ENCODE peak calls at places on chromosomes 11 and 22, in eight cellular contexts. T is astrocyte of the cerebellum, G is HT-29, V is NCI-H1105, Z is cardiac fibroblast, D is occipital lobe, X is lower lobe of right lung, H is OCI-LY7. K is an unnamed sample.
A peak's percentile ranks its signal among the peaks of the same experiment; 100 is the strongest.

GRCh38 chr11:23143031-23143430 is 282.8 kb upstream of the CCDC179 start:
- DNase-seq in Z (no peak), X (no peak), T (no peak), D (no peak), H (no peak), V (no peak), G (no peak), K (peak; percentile 3)

GRCh38 chr11:59223177-59223576 is 10.4 kb upstream of the MPEG1 start:
- DNase-seq in H (no peak), X (no peak), T (no peak), Z (no peak), G (no peak), D (no peak), V (no peak), K (no peak)

GRCh38 chr11:87878373-87878779 is 296.9 kb downstream of the RAB38 start:
- DNase-seq in Z (peak; percentile 71), G (peak; percentile 73), D (no peak), T (peak; percentile 24), V (peak; percentile 36), X (no peak), H (peak; percentile 53), K (no peak)

GRCh38 chr11:256952-257737 is 20.4 kb downstream of the PSMD13 start:
- DNase-seq in T (no peak), D (no peak), V (no peak), Z (no peak), X (no peak), H (peak; percentile 67), G (no peak), K (no peak)

GRCh38 chr22:27655582-27656185 is 145.9 kb downstream of the MN1 start:
- DNase-seq in H (no peak), Z (no peak), D (no peak), X (no peak), V (no peak), T (no peak), G (no peak), K (no peak)

GRCh38 chr11:2817431-2817830 is 68.1 kb downstream of the CDKN1C start:
- DNase-seq in Z (no peak), V (no peak), H (no peak), D (no peak), T (no peak), G (no peak), X (no peak), K (no peak)

GRCh38 chr11:34558673-34559072 is 45.1 kb upstream of the ELF5 start:
- DNase-seq in Z (no peak), H (no peak), D (no peak), T (no peak), V (no peak), X (no peak), G (no peak), K (peak; percentile 63)

GRCh38 chr11:46559815-46560214 is 34.0 kb downstream of the AMBRA1 start:
- DNase-seq in X (no peak), G (peak; percentile 33), D (no peak), T (no peak), Z (no peak), V (no peak), H (no peak), K (no peak)

GRCh38 chr11:38332046-38332445 is 1734.0 kb upstream of the RAG2 start:
- DNase-seq in D (no peak), G (no peak), V (no peak), T (peak; percentile 4), Z (no peak), X (no peak), H (no peak), K (no peak)

GRCh38 chr11:60853469-60853950 is 2.2 kb downstream of the PTGDR2 start:
- DNase-seq in G (no peak), T (no peak), D (no peak), X (no peak), Z (no peak), V (no peak), H (no peak), K (no peak)

GRCh38 chr11:79237111-79237510 is 203.7 kb downstream of the TENM4 start:
- DNase-seq in X (no peak), T (no peak), H (no peak), V (no peak), D (no peak), Z (no peak), G (no peak), K (peak; percentile 70)

GRCh38 chr11:85680897-85681296 is 5.1 kb downstream of the CCDC89 start:
- DNase-seq in X (no peak), V (no peak), D (no peak), Z (no peak), T (no peak), H (no peak), G (no peak), K (no peak)

GRCh38 chr22:47593911-47594311 is 831.5 kb downstream of the TBC1D22A start:
- DNase-seq in Z (no peak), D (no peak), G (no peak), T (no peak), X (no peak), V (no peak), H (no peak), K (no peak)

GRCh38 chr11:279966-280761 is 2.0 kb downstream of the NLRP6 start:
- DNase-seq in G (peak; percentile 28), H (no peak), V (no peak), D (no peak), Z (peak; percentile 42), X (peak; percentile 60), T (no peak), K (no peak)

GRCh38 chr11:12800032-12800671 is 125.9 kb downstream of the TEAD1 start:
- DNase-seq in H (no peak), Z (peak; percentile 71), G (peak; percentile 94), T (no peak), V (peak; percentile 16), D (peak; percentile 19), X (no peak), K (peak; percentile 84)

GRCh38 chr11:9745411-9746211 is 81.7 kb downstream of the SWAP70 start:
- DNase-seq in Z (no peak), G (no peak), T (no peak), V (no peak), X (no peak), H (peak; percentile 74), D (no peak), K (no peak)

GRCh38 chr22:40721266-40721665 is 42.0 kb downstream of the MCHR1 start:
- DNase-seq in Z (no peak), G (no peak), T (no peak), D (no peak), V (no peak), X (no peak), H (no peak), K (no peak)

GRCh38 chr11:61949169-61950034 is 749 bp upstream of the BEST1 start:
- DNase-seq in T (peak; percentile 49), G (peak; percentile 36), V (peak; percentile 71), X (peak; percentile 77), D (peak; percentile 88), Z (peak; percentile 96), H (peak; percentile 71), K (peak; percentile 82)

GRCh38 chr11:13868710-13869403 is 93.7 kb upstream of the SPON1 start:
- DNase-seq in H (no peak), D (no peak), T (no peak), X (no peak), Z (no peak), V (no peak), G (no peak), K (no peak)

GRCh38 chr11:32033067-32033466 is 57.8 kb upstream of the RCN1 start:
- DNase-seq in H (no peak), T (no peak), D (no peak), G (no peak), Z (peak; percentile 11), V (no peak), X (no peak), K (no peak)

GRCh38 chr11:34840736-34841386 is 75.3 kb downstream of the APIP start:
- DNase-seq in D (no peak), X (no peak), Z (peak; percentile 52), T (no peak), V (no peak), G (peak; percentile 65), H (peak; percentile 67), K (no peak)

GRCh38 chr11:128904303-128904871 is 13.2 kb downstream of the KCNJ5 start:
- DNase-seq in G (no peak), H (no peak), D (peak; percentile 19), V (no peak), T (no peak), Z (no peak), X (no peak), K (no peak)

GRCh38 chr22:45553333-45554039 is 50.8 kb downstream of the FBLN1 start:
- DNase-seq in X (peak; percentile 73), V (peak; percentile 55), Z (peak; percentile 89), D (peak; percentile 45), G (peak; percentile 77), H (peak; percentile 62), T (peak; percentile 76), K (no peak)

GRCh38 chr11:60942207-60942606 is 9.8 kb downstream of the SLC15A3 start:
- DNase-seq in Z (no peak), H (no peak), X (no peak), T (no peak), G (no peak), D (no peak), V (no peak), K (no peak)

GRCh38 chr11:74683279-74683871 is 47.9 kb downstream of the CHRDL2 start:
- DNase-seq in V (no peak), X (peak; percentile 57), Z (no peak), G (no peak), H (no peak), T (no peak), D (peak; percentile 66), K (no peak)

GRCh38 chr11:12133539-12134238 is 23.3 kb downstream of the MICAL2 start:
- DNase-seq in T (no peak), X (no peak), Z (no peak), G (no peak), H (no peak), V (no peak), D (no peak), K (no peak)

GRCh38 chr11:86726118-86726748 is 53.8 kb upstream of the ME3 start:
- DNase-seq in H (no peak), D (no peak), V (no peak), G (peak; percentile 21), Z (peak; percentile 59), X (no peak), T (no peak), K (no peak)

GRCh38 chr11:118321386-118322082 is 17.0 kb downstream of the CD3E start:
- DNase-seq in D (no peak), V (no peak), T (no peak), Z (no peak), X (no peak), G (peak; percentile 86), H (no peak), K (no peak)